ENCODE peak calls at places on chromosomes 6 and 20, in five cellular contexts. One of them, this sample, is unnamed.

GRCh38 chr6:27161946-27162603 is 85.4 kb upstream of the PRSS16 start:
- DNase-seq in nucleus accumbens: peak; percentile 15
- DNase-seq in NCI-H2171 treated with DMSO at 0.1 percent for 48 hours: peak; percentile 74
- DNase-seq in GM06990: no peak
- DNase-seq in A549: peak; percentile 66
- DNase-seq in this sample: peak; percentile 20

GRCh38 chr6:45206793-45207492 is 121.2 kb upstream of the RUNX2 start:
- DNase-seq in nucleus accumbens: no peak
- DNase-seq in A549: no peak
- DNase-seq in NCI-H2171 treated with DMSO at 0.1 percent for 48 hours: no peak
- DNase-seq in GM06990: no peak
- DNase-seq in this sample: no peak

GRCh38 chr6:108168980-108169800 is 3.4 kb downstream of the NR2E1 start:
- DNase-seq in nucleus accumbens: no peak
- DNase-seq in A549: no peak
- DNase-seq in GM06990: no peak
- DNase-seq in NCI-H2171 treated with DMSO at 0.1 percent for 48 hours: no peak
- DNase-seq in this sample: no peak

GRCh38 chr6:134199848-134200606 is 117.9 kb downstream of the SGK1 start:
- DNase-seq in nucleus accumbens: no peak
- DNase-seq in NCI-H2171 treated with DMSO at 0.1 percent for 48 hours: no peak
- DNase-seq in A549: no peak
- DNase-seq in GM06990: peak; percentile 43
- DNase-seq in this sample: no peak

GRCh38 chr6:12537389-12537788 is 179.2 kb upstream of the PHACTR1 start:
- DNase-seq in nucleus accumbens: no peak
- DNase-seq in GM06990: no peak
- DNase-seq in NCI-H2171 treated with DMSO at 0.1 percent for 48 hours: no peak
- DNase-seq in A549: no peak
- DNase-seq in this sample: no peak

GRCh38 chr6:29737707-29738630 is 14.7 kb downstream of the HLA-F start:
- DNase-seq in nucleus accumbens: peak; percentile 17
- DNase-seq in NCI-H2171 treated with DMSO at 0.1 percent for 48 hours: peak; percentile 5
- DNase-seq in A549: peak; percentile 68
- DNase-seq in GM06990: no peak
- DNase-seq in this sample: peak; percentile 65

GRCh38 chr20:20594171-20594530 is 118.3 kb downstream of the RALGAPA2 start:
- DNase-seq in GM06990: no peak
- DNase-seq in A549: peak; percentile 42
- DNase-seq in NCI-H2171 treated with DMSO at 0.1 percent for 48 hours: peak; percentile 94
- DNase-seq in nucleus accumbens: no peak
- DNase-seq in this sample: no peak

GRCh38 chr6:18528084-18528743 is 141.1 kb downstream of the RNF144B start:
- DNase-seq in A549: no peak
- DNase-seq in NCI-H2171 treated with DMSO at 0.1 percent for 48 hours: peak; percentile 74
- DNase-seq in nucleus accumbens: no peak
- DNase-seq in GM06990: no peak
- DNase-seq in this sample: no peak

GRCh38 chr6:49348561-49348960 is 114.5 kb downstream of the MMUT start:
- DNase-seq in NCI-H2171 treated with DMSO at 0.1 percent for 48 hours: no peak
- DNase-seq in nucleus accumbens: no peak
- DNase-seq in GM06990: no peak
- DNase-seq in A549: no peak
- DNase-seq in this sample: no peak

GRCh38 chr20:2799688-2800589 is 488 bp downstream of the CPXM1 start:
- DNase-seq in GM06990: no peak
- DNase-seq in nucleus accumbens: no peak
- DNase-seq in A549: no peak
- DNase-seq in NCI-H2171 treated with DMSO at 0.1 percent for 48 hours: peak; percentile 10
- DNase-seq in this sample: peak; percentile 5

GRCh38 chr6:19303381-19303780 is 533.8 kb upstream of the ID4 start:
- DNase-seq in nucleus accumbens: peak; percentile 38
- DNase-seq in A549: no peak
- DNase-seq in GM06990: no peak
- DNase-seq in NCI-H2171 treated with DMSO at 0.1 percent for 48 hours: peak; percentile 36
- DNase-seq in this sample: no peak

GRCh38 chr20:62647521-62648317 is 5.4 kb downstream of the SLCO4A1 start:
- DNase-seq in nucleus accumbens: peak; percentile 8
- DNase-seq in A549: no peak
- DNase-seq in NCI-H2171 treated with DMSO at 0.1 percent for 48 hours: no peak
- DNase-seq in GM06990: no peak
- DNase-seq in this sample: no peak

GRCh38 chr6:44076366-44077200 is 50.7 kb downstream of the MRPL14 start:
- DNase-seq in GM06990: no peak
- DNase-seq in NCI-H2171 treated with DMSO at 0.1 percent for 48 hours: no peak
- DNase-seq in nucleus accumbens: no peak
- DNase-seq in A549: no peak
- DNase-seq in this sample: peak; percentile 48

GRCh38 chr20:8133816-8134451 is 1.9 kb downstream of the PLCB1 start:
- DNase-seq in GM06990: no peak
- DNase-seq in A549: no peak
- DNase-seq in nucleus accumbens: no peak
- DNase-seq in NCI-H2171 treated with DMSO at 0.1 percent for 48 hours: no peak
- DNase-seq in this sample: no peak

GRCh38 chr6:37916149-37916548 is 96.6 kb downstream of the ZFAND3 start:
- DNase-seq in A549: no peak
- DNase-seq in nucleus accumbens: no peak
- DNase-seq in NCI-H2171 treated with DMSO at 0.1 percent for 48 hours: no peak
- DNase-seq in GM06990: no peak
- DNase-seq in this sample: no peak

GRCh38 chr20:53643031-53643832 is 49.6 kb upstream of the ZNF217 start:
- DNase-seq in nucleus accumbens: no peak
- DNase-seq in A549: peak; percentile 87
- DNase-seq in GM06990: peak; percentile 67
- DNase-seq in NCI-H2171 treated with DMSO at 0.1 percent for 48 hours: no peak
- DNase-seq in this sample: no peak

GRCh38 chr20:64080013-64080812 is at the start of gene OPRL1:
- DNase-seq in GM06990: peak; percentile 68
- DNase-seq in A549: no peak
- DNase-seq in NCI-H2171 treated with DMSO at 0.1 percent for 48 hours: no peak
- DNase-seq in nucleus accumbens: no peak
- DNase-seq in this sample: no peak

GRCh38 chr20:43434565-43434964 is 23.1 kb upstream of the SRSF6 start:
- DNase-seq in nucleus accumbens: no peak
- DNase-seq in NCI-H2171 treated with DMSO at 0.1 percent for 48 hours: no peak
- DNase-seq in GM06990: no peak
- DNase-seq in A549: no peak
- DNase-seq in this sample: no peak

GRCh38 chr6:25193147-25193864 is 85.9 kb upstream of the CARMIL1 start:
- DNase-seq in GM06990: no peak
- DNase-seq in nucleus accumbens: no peak
- DNase-seq in NCI-H2171 treated with DMSO at 0.1 percent for 48 hours: peak; percentile 2
- DNase-seq in A549: peak; percentile 54
- DNase-seq in this sample: no peak

GRCh38 chr20:17852323-17852722 is 116.3 kb downstream of the SNX5 start:
- DNase-seq in A549: no peak
- DNase-seq in nucleus accumbens: no peak
- DNase-seq in GM06990: no peak
- DNase-seq in NCI-H2171 treated with DMSO at 0.1 percent for 48 hours: no peak
- DNase-seq in this sample: no peak